ENCODE peak calls at places on chromosomes 13 and 19, in ten cellular contexts. M, V, K, T, R, E, W, I, N and H are unnamed samples. For H3K4me1, the result is how much of the 10 kb centered on the place peaks cover.

GRCh38 chr13:90365130-90365529 is 982.4 kb upstream of the MIR17HG start:
- DNase-seq in M (no peak), E (no peak), R (no peak), K (no peak), N (no peak), W (no peak), V (no peak), T (no peak), I (no peak), H (no peak)

GRCh38 chr19:43586346-43586745 is 9.6 kb downstream of the IRGQ start:
- DNase-seq in R (no peak), T (no peak), N (no peak), V (no peak), I (no peak), K (no peak), W (no peak), E (no peak), M (no peak), H (no peak)

GRCh38 chr19:48997972-48998371 is 4.3 kb downstream of the RUVBL2 start:
- DNase-seq in K (peak), E (peak), W (no peak), N (peak), T (no peak), I (peak), R (peak), M (peak), V (peak), H (peak)

GRCh38 chr19:46984077-46985010 is 35.3 kb upstream of the NPAS1 start:
- DNase-seq in K (peak), V (no peak), I (peak), E (no peak), T (no peak), M (no peak), R (no peak), W (peak), N (no peak), H (peak)

GRCh38 chr13:79393564-79394249 is 12.3 kb downstream of the RBM26 start:
- DNase-seq in R (no peak), I (no peak), V (peak), T (peak), W (no peak), N (peak), K (peak), E (peak), M (no peak), H (peak)

GRCh38 chr13:49302222-49302621 is 54.5 kb downstream of the CDADC1 start:
- DNase-seq in T (no peak), W (no peak), K (no peak), N (no peak), V (no peak), E (no peak), R (no peak), M (no peak), I (no peak), H (no peak)

GRCh38 chr13:73985789-73986188 is 148.4 kb downstream of the KLF12 start:
- DNase-seq in M (no peak), T (no peak), N (no peak), R (no peak), V (no peak), E (no peak), K (no peak), I (peak), W (no peak), H (no peak)

GRCh38 chr13:79227418-79227817 is 178.6 kb downstream of the RBM26 start:
- DNase-seq in M (no peak), R (no peak), W (no peak), N (no peak), T (no peak), V (no peak), K (no peak), E (no peak), I (no peak), H (no peak)

GRCh38 chr19:34067861-34068271 is 104.4 kb upstream of the LSM14A start:
- DNase-seq in T (no peak), N (no peak), R (no peak), W (no peak), M (no peak), V (no peak), I (no peak), K (no peak), E (no peak), H (peak)

GRCh38 chr19:41309225-41310030 is 544 bp upstream of the CCDC97 start:
- DNase-seq in M (peak), R (no peak), I (no peak), W (no peak), T (no peak), E (no peak), N (no peak), V (no peak), K (peak), H (no peak)

GRCh38 chr13:46389985-46390384 is 2.9 kb upstream of the RUBCNL start:
- DNase-seq in E (peak), M (peak), N (peak), R (no peak), I (no peak), V (peak), T (no peak), W (no peak), K (peak), H (no peak)

GRCh38 chr13:87356314-87356713 is 314.9 kb upstream of the SLITRK5 start:
- DNase-seq in V (no peak), M (no peak), I (no peak), W (no peak), R (no peak), T (no peak), E (peak), N (no peak), K (no peak), H (no peak)

GRCh38 chr13:44188257-44188656 is 185.4 kb upstream of the SERP2 start:
- DNase-seq in R (no peak), W (peak), I (no peak), K (no peak), T (no peak), E (no peak), N (no peak), M (no peak), V (no peak), H (no peak)

GRCh38 chr19:16605552-16605951 is 22.5 kb downstream of the MED26 start:
- DNase-seq in T (no peak), W (no peak), I (no peak), R (no peak), E (no peak), V (no peak), M (no peak), N (no peak), K (no peak), H (no peak)

GRCh38 chr13:44169018-44169909 is 204.4 kb upstream of the SERP2 start:
- DNase-seq in N (no peak), E (no peak), W (no peak), V (no peak), M (no peak), I (peak), K (no peak), T (no peak), R (no peak), H (no peak)

GRCh38 chr19:49939721-49940481 is 10.6 kb upstream of the NUP62 start:
- DNase-seq in R (no peak), E (peak), V (no peak), K (no peak), T (no peak), M (peak), W (no peak), N (no peak), I (no peak), H (no peak)

GRCh38 chr13:106599875-106600797 is 32.2 kb upstream of the ARGLU1 start:
- DNase-seq in K (no peak), I (no peak), V (no peak), N (peak), E (no peak), M (no peak), R (no peak), W (no peak), T (no peak), H (no peak)

GRCh38 chr19:4456566-4456842 is 1.1 kb downstream of the UBXN6 start:
- DNase-seq in K (peak), V (no peak), T (no peak), M (no peak), W (no peak), N (peak), E (peak), I (peak), R (peak), H (no peak)

GRCh38 chr13:97448503-97449251 is 14.7 kb downstream of the RAP2A start:
- DNase-seq in N (no peak), K (no peak), W (no peak), M (no peak), R (no peak), V (no peak), T (no peak), I (no peak), E (no peak), H (peak)

GRCh38 chr19:1166872-1167573 is 7.0 kb downstream of the SBNO2 start:
- DNase-seq in K (peak), R (no peak), N (no peak), T (no peak), W (peak), V (no peak), I (no peak), E (peak), M (no peak), H (no peak)

GRCh38 chr13:24500977-24501376 is 11.6 kb downstream of the PARP4 start:
- DNase-seq in M (no peak), E (no peak), N (no peak), R (no peak), T (no peak), I (no peak), K (no peak), V (no peak), W (no peak), H (no peak)

GRCh38 chr13:33045829-33046592 is 29.8 kb downstream of the KL start:
- DNase-seq in E (no peak), T (no peak), M (no peak), R (no peak), V (no peak), N (no peak), W (peak), I (no peak), K (no peak), H (no peak)

GRCh38 chr19:16885166-16885565 is 3.6 kb upstream of the F2RL3 start:
- DNase-seq in I (no peak), E (no peak), T (no peak), M (no peak), V (no peak), N (no peak), K (no peak), R (no peak), W (no peak), H (no peak)

GRCh38 chr13:76570485-76570884 is 315.7 kb downstream of the KCTD12 start:
- DNase-seq in M (no peak), T (no peak), V (no peak), I (no peak), W (no peak), E (no peak), N (no peak), R (no peak), K (no peak), H (no peak)

GRCh38 chr13:98041081-98041820 is 87.8 kb downstream of the IPO5 start:
- DNase-seq in M (no peak), I (no peak), T (no peak), V (no peak), E (no peak), N (no peak), W (no peak), R (no peak), K (no peak), H (no peak)

GRCh38 chr13:37914781-37915391 is 45.3 kb upstream of the TRPC4 start:
- DNase-seq in V (no peak), N (no peak), T (no peak), K (no peak), E (no peak), M (no peak), W (no peak), R (peak), I (no peak), H (no peak)

GRCh38 chr19:18477974-18478373 is 40.0 kb upstream of the ISYNA1 start:
- DNase-seq in N (no peak), R (no peak), T (no peak), K (no peak), M (no peak), V (no peak), E (no peak), W (no peak), I (no peak), H (no peak)
- H3K4me1 ChIP-seq in N (under half), R (under half), T (half or more), K (half or more), M (half or more), V (under half), E (half or more), W (under half), I (under half), H (under half)

DNA sequence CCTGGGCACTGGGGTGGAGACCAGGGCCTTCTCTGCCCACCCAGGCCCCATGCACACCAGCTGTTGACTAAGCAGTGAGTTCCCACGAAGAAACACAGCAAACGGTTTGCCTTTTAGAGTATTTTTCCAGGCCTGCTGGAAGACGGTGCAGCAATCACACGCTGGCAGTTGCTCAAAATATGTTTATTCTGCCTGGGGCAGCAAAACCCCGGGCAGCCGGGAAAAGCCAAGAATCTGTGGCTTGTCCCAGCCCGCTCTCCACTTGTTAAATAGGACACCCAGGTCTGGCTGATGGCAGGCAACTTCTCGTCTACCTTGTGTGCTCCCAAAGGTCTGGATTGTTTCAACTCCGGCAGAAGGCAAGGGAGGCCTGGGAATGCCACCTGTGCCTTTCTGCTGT is 40.8 kb downstream of the GGACT start:
- DNase-seq in M (no peak), W (no peak), N (no peak), T (no peak), E (no peak), K (peak), V (no peak), I (peak), R (no peak), H (no peak)
- H3K4me1 ChIP-seq in M (under half), W (under half), N (under half), T (under half), E (under half), K (under half), V (under half), I (under half), R (under half), H (under half)

GRCh38 chr19:10219678-10220077 is 11.5 kb downstream of the S1PR2 start:
- DNase-seq in K (peak), W (peak), M (no peak), E (no peak), V (no peak), T (peak), N (no peak), I (no peak), R (peak), H (peak)
- H3K4me1 ChIP-seq in K (under half), W (under half), M (under half), E (under half), V (under half), T (under half), N (under half), I (under half), R (under half), H (under half)

DNA sequence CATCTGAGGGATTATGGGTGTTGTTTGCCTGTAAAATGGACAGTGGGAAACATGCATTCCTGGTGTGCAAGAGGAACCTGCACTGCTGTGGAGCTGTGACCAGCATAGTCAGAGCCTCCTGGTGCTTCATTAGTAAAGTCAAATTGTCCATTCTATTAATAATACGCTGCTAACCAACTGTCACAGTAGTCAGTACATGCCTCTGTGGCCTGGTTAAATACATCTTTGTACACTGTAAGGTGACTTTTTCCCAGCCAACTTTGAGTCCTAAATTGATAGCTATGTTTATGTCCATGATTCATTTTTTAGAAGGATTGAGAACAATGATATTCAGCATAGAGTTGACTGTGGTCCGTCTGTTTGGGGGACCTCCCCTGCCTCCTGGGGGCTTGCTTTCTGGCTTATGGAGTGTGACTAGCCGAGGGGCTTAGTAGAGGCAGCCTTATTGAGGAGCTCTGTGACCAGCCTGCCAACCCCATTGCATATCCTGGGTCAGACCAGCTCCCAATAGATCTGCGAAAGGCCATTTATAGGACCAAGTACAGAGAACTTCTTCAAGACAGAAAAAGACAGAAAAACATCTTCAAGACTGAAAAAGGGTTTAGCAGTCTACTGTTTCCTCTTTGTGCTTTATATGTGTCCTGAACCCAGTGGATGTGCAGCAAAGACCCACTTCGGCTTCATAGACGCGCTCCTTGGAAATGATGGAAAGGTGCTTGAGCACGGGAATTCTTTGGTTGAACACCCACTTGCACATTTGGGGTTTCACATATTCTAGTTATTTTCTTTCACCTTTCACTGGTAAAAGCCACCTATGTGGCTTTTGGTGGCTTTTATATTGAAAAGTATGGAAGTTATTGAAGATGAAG is 4.3 kb downstream of the GPR183 start:
- DNase-seq in I (no peak), V (no peak), W (no peak), T (no peak), K (no peak), N (no peak), R (no peak), E (no peak), M (no peak), H (no peak)
- H3K4me1 ChIP-seq in I (under half), V (under half), W (under half), T (under half), K (under half), N (under half), R (under half), E (under half), M (under half), H (under half)

DNA sequence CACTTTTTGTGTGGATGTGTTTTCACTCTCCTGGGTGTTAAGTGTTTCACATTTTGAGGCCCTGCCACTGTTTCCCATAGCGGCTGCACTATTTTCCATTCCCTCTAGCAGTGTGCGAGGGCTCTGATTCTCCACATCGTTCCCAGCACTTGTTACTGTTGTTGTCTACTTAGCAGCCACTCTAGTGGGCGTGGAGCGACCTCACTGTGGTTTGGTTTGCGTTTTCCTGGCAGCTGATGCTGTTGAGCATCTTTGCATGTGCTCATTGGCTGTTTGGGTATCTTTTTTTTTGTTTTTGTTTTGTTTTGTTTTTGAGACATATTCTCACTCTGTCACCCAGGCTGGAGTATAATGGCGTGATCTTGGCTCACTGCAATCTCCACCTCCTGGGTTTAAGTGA is 14.4 kb downstream of the NAXD start:
- DNase-seq in M (no peak), K (no peak), W (no peak), N (no peak), R (no peak), I (no peak), V (no peak), E (no peak), T (peak), H (no peak)
- H3K4me1 ChIP-seq in M (under half), K (under half), W (under half), N (under half), R (under half), I (under half), V (under half), E (under half), T (under half), H (under half)

DNA sequence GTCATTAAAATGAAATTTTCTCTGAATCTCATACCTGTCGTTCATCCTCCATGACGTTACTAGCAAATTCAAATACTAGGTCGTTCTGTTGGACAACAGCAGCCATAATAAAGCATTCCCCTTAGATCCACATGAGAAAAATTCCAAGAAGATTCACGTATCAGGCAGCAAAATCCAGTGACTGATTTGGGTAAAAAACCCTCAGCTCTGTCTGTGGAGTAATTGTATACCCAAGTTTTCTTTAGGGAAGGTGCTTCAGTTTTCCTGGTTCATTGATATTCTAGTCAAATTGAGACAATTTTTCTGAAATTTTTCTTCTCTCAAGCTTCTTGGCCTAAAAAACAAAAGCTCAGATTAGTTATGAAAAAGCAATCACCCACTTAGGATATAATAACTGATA is 37.2 kb downstream of the ELF1 start:
- DNase-seq in E (no peak), T (no peak), R (no peak), I (no peak), W (no peak), K (no peak), M (no peak), V (no peak), N (no peak), H (no peak)
- H3K4me1 ChIP-seq in E (half or more), T (under half), R (under half), I (under half), W (under half), K (half or more), M (under half), V (under half), N (under half), H (under half)

DNA sequence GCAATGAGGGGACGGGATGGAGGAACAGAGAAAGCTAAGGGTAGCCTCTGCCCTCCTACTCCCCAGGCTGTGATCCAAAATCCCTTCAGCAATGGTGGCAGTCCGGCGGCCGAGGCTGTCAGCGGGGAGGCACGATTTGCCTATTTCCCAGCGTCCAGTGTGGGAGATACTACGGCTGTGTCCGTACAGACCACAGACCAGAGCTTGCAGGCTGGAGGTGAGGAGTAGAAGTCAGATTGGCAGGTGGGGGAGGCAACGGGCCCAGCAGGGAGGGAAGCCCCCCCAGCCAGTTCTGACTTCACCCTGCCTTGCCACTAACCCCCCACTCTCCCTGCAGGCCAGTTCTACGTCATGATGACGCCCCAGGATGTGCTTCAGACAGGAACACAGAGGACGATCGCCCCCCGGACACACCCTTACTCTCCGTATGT is 1.6 kb downstream of the USF2 start:
- DNase-seq in R (no peak), K (no peak), V (no peak), N (no peak), T (no peak), W (no peak), I (no peak), M (no peak), E (no peak), H (no peak)
- H3K4me1 ChIP-seq in R (under half), K (under half), V (under half), N (under half), T (under half), W (under half), I (under half), M (under half), E (under half), H (under half)

GRCh38 chr19:38042132-38042531 is 135.1 kb downstream of the SIPA1L3 start:
- DNase-seq in M (no peak), I (no peak), R (no peak), V (no peak), K (no peak), E (no peak), N (no peak), W (no peak), T (no peak), H (no peak)
- H3K4me1 ChIP-seq in M (under half), I (under half), R (under half), V (under half), K (under half), E (under half), N (under half), W (under half), T (under half), H (under half)